ENCODE peak calls at places on chromosomes 3 and 15, in eight cellular contexts. F, Y, J, E, P, R, V and A are unnamed samples.

GRCh38 chr3:38816026-38816425 is at the start of gene SCN10A:
- DNase-seq in F (no peak), Y (no peak), J (no peak), E (no peak), P (no peak), R (no peak), V (no peak), A (no peak)

GRCh38 chr3:125079675-125080045 is 23.9 kb upstream of the HEG1 start:
- DNase-seq in F (no peak), Y (peak; percentile 47), J (no peak), E (no peak), P (no peak), R (no peak), V (no peak), A (peak; percentile 91)

GRCh38 chr15:70526221-70526973 is 237.0 kb downstream of the UACA start:
- DNase-seq in F (no peak), Y (peak; percentile 32), J (peak; percentile 84), E (no peak), P (peak; percentile 47), R (peak; percentile 48), V (no peak), A (peak; percentile 20)

GRCh38 chr15:80777137-80777536 is 2.0 kb upstream of the CEMIP start:
- DNase-seq in F (peak; percentile 73), Y (peak; percentile 83), J (no peak), E (no peak), P (peak; percentile 77), R (peak; percentile 97), V (no peak), A (peak; percentile 22)

GRCh38 chr15:99154271-99154670 is 49.4 kb downstream of the SYNM start:
- DNase-seq in F (no peak), Y (no peak), J (no peak), E (no peak), P (no peak), R (peak; percentile 27), V (no peak), A (no peak)

GRCh38 chr15:82093774-82094211 is 48.0 kb upstream of the MEX3B start:
- DNase-seq in F (peak; percentile 40), Y (peak; percentile 96), J (no peak), E (no peak), P (no peak), R (peak; percentile 88), V (no peak), A (peak; percentile 92)

GRCh38 chr3:17233398-17233800 is 348.6 kb downstream of the PLCL2 start:
- DNase-seq in F (peak; percentile 50), Y (peak; percentile 71), J (peak; percentile 7), E (no peak), P (no peak), R (peak; percentile 67), V (no peak), A (peak; percentile 25)

GRCh38 chr15:100495861-100496260 is 32.9 kb downstream of the CERS3 start:
- DNase-seq in F (no peak), Y (no peak), J (no peak), E (no peak), P (no peak), R (no peak), V (no peak), A (no peak)

GRCh38 chr3:172903642-172904041 is 153.1 kb downstream of the ECT2 start:
- DNase-seq in F (no peak), Y (no peak), J (no peak), E (peak; percentile 83), P (no peak), R (no peak), V (no peak), A (no peak)

GRCh38 chr3:151816091-151816604 is 2.2 kb downstream of the AADAC start:
- DNase-seq in F (peak; percentile 50), Y (peak; percentile 64), J (no peak), E (no peak), P (no peak), R (peak; percentile 80), V (no peak), A (peak; percentile 13)

GRCh38 chr15:82105458-82106205 is 59.8 kb upstream of the MEX3B start:
- DNase-seq in F (peak; percentile 37), Y (peak; percentile 50), J (peak; percentile 28), E (no peak), P (no peak), R (peak; percentile 74), V (no peak), A (peak; percentile 94)

GRCh38 chr15:98856540-98856907 is 151.1 kb downstream of the PGPEP1L start:
- DNase-seq in F (peak; percentile 77), Y (peak; percentile 90), J (no peak), E (no peak), P (no peak), R (peak; percentile 61), V (no peak), A (no peak)

GRCh38 chr3:29324180-29324651 is 43.3 kb downstream of the RBMS3 start:
- DNase-seq in F (peak; percentile 51), Y (peak; percentile 93), J (no peak), E (no peak), P (peak; percentile 68), R (peak; percentile 54), V (no peak), A (peak; percentile 1)

GRCh38 chr3:61594144-61594977 is 33.0 kb downstream of the PTPRG start:
- DNase-seq in F (no peak), Y (no peak), J (no peak), E (no peak), P (no peak), R (peak; percentile 10), V (no peak), A (no peak)

GRCh38 chr3:126483321-126483761 is 7.7 kb upstream of the ZXDC start:
- DNase-seq in F (no peak), Y (no peak), J (no peak), E (peak; percentile 67), P (no peak), R (no peak), V (no peak), A (no peak)

GRCh38 chr3:124126446-124127017 is 134.6 kb upstream of the ROPN1 start:
- DNase-seq in F (no peak), Y (no peak), J (no peak), E (no peak), P (no peak), R (no peak), V (no peak), A (no peak)

GRCh38 chr3:66404246-66404645 is 96.6 kb downstream of the LRIG1 start:
- DNase-seq in F (no peak), Y (no peak), J (no peak), E (no peak), P (no peak), R (no peak), V (no peak), A (no peak)

GRCh38 chr15:63560741-63561448 is 36.3 kb upstream of the FBXL22 start:
- DNase-seq in F (no peak), Y (no peak), J (no peak), E (no peak), P (no peak), R (no peak), V (peak; percentile 57), A (peak; percentile 88)

GRCh38 chr3:143716731-143717130 is 131.5 kb downstream of the SLC9A9 start:
- DNase-seq in F (no peak), Y (no peak), J (no peak), E (no peak), P (no peak), R (no peak), V (no peak), A (no peak)

GRCh38 chr3:72162649-72163184 is 377.8 kb upstream of the PROK2 start:
- DNase-seq in F (no peak), Y (no peak), J (no peak), E (no peak), P (no peak), R (peak; percentile 9), V (no peak), A (no peak)

GRCh38 chr15:51579012-51579411 is 43.6 kb downstream of the DMXL2 start:
- DNase-seq in F (no peak), Y (peak; percentile 3), J (no peak), E (no peak), P (no peak), R (peak; percentile 20), V (no peak), A (no peak)

GRCh38 chr3:133827684-133828083 is 22.1 kb downstream of the SRPRB start:
- DNase-seq in F (no peak), Y (no peak), J (no peak), E (no peak), P (no peak), R (no peak), V (no peak), A (no peak)

GRCh38 chr3:139111392-139112229 is 66.9 kb upstream of the PRR23C start:
- DNase-seq in F (peak; percentile 69), Y (peak; percentile 38), J (no peak), E (no peak), P (peak; percentile 58), R (peak; percentile 71), V (peak; percentile 60), A (peak; percentile 12)

GRCh38 chr3:13655074-13655913 is 106.4 kb downstream of the FBLN2 start:
- DNase-seq in F (peak; percentile 85), Y (no peak), J (no peak), E (no peak), P (no peak), R (peak; percentile 54), V (peak; percentile 42), A (peak; percentile 19)

GRCh38 chr3:168989396-168989795 is 674.1 kb downstream of the MECOM start:
- DNase-seq in F (peak; percentile 7), Y (no peak), J (no peak), E (no peak), P (no peak), R (peak; percentile 51), V (no peak), A (no peak)

GRCh38 chr3:64595253-64595694 is 92.5 kb downstream of the ADAMTS9 start:
- DNase-seq in F (peak; percentile 15), Y (peak; percentile 60), J (no peak), E (peak; percentile 63), P (peak; percentile 80), R (peak; percentile 96), V (no peak), A (no peak)

GRCh38 chr3:62718011-62718410 is 157.2 kb downstream of the CADPS start:
- DNase-seq in F (no peak), Y (no peak), J (no peak), E (no peak), P (no peak), R (no peak), V (no peak), A (no peak)

GRCh38 chr3:147758786-147759185 is 349.6 kb downstream of the ZIC1 start:
- DNase-seq in F (no peak), Y (no peak), J (no peak), E (no peak), P (no peak), R (no peak), V (no peak), A (no peak)

GRCh38 chr3:141632779-141633374 is 105.2 kb upstream of the RNF7 start:
- DNase-seq in F (no peak), Y (no peak), J (no peak), E (no peak), P (peak; percentile 18), R (no peak), V (no peak), A (no peak)

GRCh38 chr3:31960793-31961431 is 20.1 kb downstream of the OSBPL10 start:
- DNase-seq in F (peak; percentile 34), Y (peak; percentile 79), J (no peak), E (no peak), P (no peak), R (peak; percentile 31), V (no peak), A (no peak)

GRCh38 chr15:78749831-78750230 is 61.4 kb downstream of the ADAMTS7 start:
- DNase-seq in F (no peak), Y (no peak), J (no peak), E (peak; percentile 70), P (peak; percentile 54), R (no peak), V (no peak), A (no peak)

GRCh38 chr3:25618043-25618442 is 46.7 kb downstream of the TOP2B start:
- DNase-seq in F (no peak), Y (no peak), J (no peak), E (no peak), P (no peak), R (no peak), V (no peak), A (no peak)

GRCh38 chr3:10228248-10228950 is 19.9 kb upstream of the TATDN2 start:
- DNase-seq in F (no peak), Y (no peak), J (no peak), E (no peak), P (no peak), R (peak; percentile 60), V (peak; percentile 44), A (peak; percentile 31)

GRCh38 chr3:99509224-99509623 is 129.2 kb upstream of the COL8A1 start:
- DNase-seq in F (peak; percentile 42), Y (peak; percentile 84), J (no peak), E (no peak), P (no peak), R (peak; percentile 79), V (no peak), A (no peak)